ENCODE peak calls at places on chromosomes 11 and 22, in five cellular contexts. X, T, Q, V and P are unnamed samples.

GRCh38 chr11:1102221-1102971 is 27.7 kb downstream of the MUC2 start:
- DNase-seq in X (no peak), T (no peak), V (no peak), Q (no peak), P (no peak)

GRCh38 chr22:45777046-45777851 is 105.6 kb downstream of the ATXN10 start:
- DNase-seq in T (no peak), Q (no peak), V (no peak), X (no peak), P (no peak)

GRCh38 chr11:70402685-70403084 is 4.4 kb downstream of the CTTN start:
- DNase-seq in X (no peak), T (no peak), Q (no peak), V (no peak), P (no peak)

GRCh38 chr11:74929431-74930363 is 19.2 kb downstream of the XRRA1 start:
- DNase-seq in T (no peak), Q (peak), X (peak), V (peak), P (peak)

GRCh38 chr11:15150507-15150906 is 35.8 kb downstream of the INSC start:
- DNase-seq in Q (no peak), X (no peak), V (no peak), T (no peak), P (no peak)

GRCh38 chr11:43315966-43316365 is 4.2 kb downstream of the API5 start:
- DNase-seq in X (no peak), T (no peak), V (no peak), Q (no peak), P (no peak)

GRCh38 chr11:68010058-68011041 is at the start of gene ALDH3B1:
- DNase-seq in V (no peak), Q (peak), X (peak), T (peak), P (no peak)

GRCh38 chr11:71463331-71464211 is 10.6 kb downstream of the NADSYN1 start:
- DNase-seq in X (no peak), Q (no peak), V (no peak), T (no peak), P (no peak)

GRCh38 chr22:42388130-42388797 is 43.9 kb downstream of the NFAM1 start:
- DNase-seq in V (no peak), T (no peak), Q (no peak), X (no peak), P (peak)

GRCh38 chr11:70251583-70252285 is 18.8 kb upstream of the PPFIA1 start:
- DNase-seq in Q (no peak), V (no peak), T (no peak), X (no peak), P (no peak)

GRCh38 chr22:36823177-36823839 is 6.5 kb upstream of the PVALB start:
- DNase-seq in X (peak), Q (no peak), T (no peak), V (no peak), P (no peak)

GRCh38 chr11:131811380-131811779 is 441.0 kb downstream of the NTM start:
- DNase-seq in T (no peak), V (no peak), X (no peak), Q (no peak), P (no peak)

GRCh38 chr11:114183041-114183511 is 113.1 kb upstream of the NNMT start:
- DNase-seq in Q (peak), V (peak), X (no peak), T (no peak), P (no peak)

GRCh38 chr22:22018825-22019658 is 36.5 kb upstream of the TOP3B start:
- DNase-seq in T (no peak), Q (no peak), V (no peak), X (no peak), P (no peak)

GRCh38 chr22:47332246-47332980 is 570.0 kb downstream of the TBC1D22A start:
- DNase-seq in X (no peak), V (no peak), Q (no peak), T (no peak), P (no peak)

GRCh38 chr11:45154276-45154675 is 7.8 kb downstream of the PRDM11 start:
- DNase-seq in X (no peak), Q (no peak), T (peak), V (no peak), P (no peak)

GRCh38 chr22:20725987-20726558 is 47.8 kb upstream of the SERPIND1 start:
- DNase-seq in T (no peak), Q (no peak), V (no peak), X (peak), P (no peak)

GRCh38 chr11:57071829-57072228 is 83.1 kb downstream of the OR5AK2 start:
- DNase-seq in X (peak), Q (no peak), V (no peak), T (no peak), P (no peak)

GRCh38 chr11:46845440-46845739 is 690 bp downstream of the CKAP5 start:
- DNase-seq in V (no peak), Q (no peak), T (no peak), X (no peak), P (no peak)

GRCh38 chr11:27696961-27697360 is 3.3 kb downstream of the BDNF start:
- DNase-seq in V (no peak), Q (no peak), X (peak), T (no peak), P (no peak)

GRCh38 chr11:88535916-88536547 is 198.5 kb upstream of the CTSC start:
- DNase-seq in X (peak), Q (no peak), V (no peak), T (no peak), P (no peak)